ENCODE peak calls at places on chromosomes 13 and 19, in ten cellular contexts. Q is DND-41, O is transverse colon, S is heart right ventricle, C is right cardiac atrium, E is SK-N-SH, T is K562, H is ascending aorta, L is psoas muscle, P is breast epithelium. D is an unnamed sample. For H3K4me1, the result is how much of the 10 kb centered on the place peaks cover.

GRCh38 chr13:109567315-109567714 is 219.1 kb downstream of the IRS2 start:
- DNase-seq in Q (no peak), O (no peak), S (no peak), C (no peak), E (no peak), T (no peak), H (no peak), L (no peak), P (no peak), D (no peak)

GRCh38 chr19:30523791-30524190 is 151.6 kb downstream of the ZNF536 start:
- DNase-seq in Q (no peak), O (no peak), S (no peak), C (no peak), E (no peak), T (no peak), H (no peak), L (no peak), P (no peak), D (no peak)

GRCh38 chr19:33826521-33826920 is 29.9 kb downstream of the KCTD15 start:
- DNase-seq in Q (no peak), O (no peak), S (no peak), C (no peak), E (no peak), T (no peak), H (no peak), L (no peak), P (no peak), D (no peak)

GRCh38 chr19:19528721-19529490 is at the start of gene YJEFN3:
- DNase-seq in Q (no peak), O (no peak), S (peak), C (no peak), E (peak), T (no peak), H (no peak), L (no peak), P (no peak), D (no peak)

GRCh38 chr13:85277753-85278152 is 521.5 kb downstream of the SLITRK6 start:
- DNase-seq in Q (no peak), O (no peak), S (no peak), C (no peak), E (no peak), T (no peak), H (no peak), L (no peak), P (no peak), D (no peak)

GRCh38 chr13:108920137-108920536 is 290.7 kb downstream of the MYO16 start:
- DNase-seq in Q (no peak), O (no peak), S (no peak), C (no peak), E (no peak), T (no peak), H (no peak), L (no peak), P (no peak), D (no peak)

GRCh38 chr13:90645582-90645981 is 701.9 kb upstream of the MIR17HG start:
- DNase-seq in Q (no peak), O (no peak), S (no peak), C (no peak), E (no peak), T (no peak), H (no peak), L (no peak), P (no peak), D (no peak)

GRCh38 chr13:40194204-40194806 is 472.1 kb downstream of the FOXO1 start:
- DNase-seq in Q (no peak), O (no peak), S (no peak), C (peak), E (no peak), T (no peak), H (no peak), L (no peak), P (no peak), D (no peak)

GRCh38 chr13:52348983-52349780 is 56.8 kb downstream of the THSD1 start:
- DNase-seq in Q (no peak), O (no peak), S (no peak), C (no peak), E (no peak), T (no peak), H (no peak), L (no peak), P (no peak), D (no peak)

GRCh38 chr13:82298110-82298509 is 1584.2 kb downstream of the SLITRK1 start:
- DNase-seq in Q (no peak), O (no peak), S (no peak), C (no peak), E (no peak), T (no peak), H (no peak), L (no peak), P (no peak), D (no peak)

GRCh38 chr13:100209857-100210580 is 121.1 kb downstream of the PCCA start:
- DNase-seq in Q (no peak), O (no peak), S (no peak), C (no peak), E (no peak), T (no peak), H (no peak), L (no peak), P (no peak), D (no peak)
- H3K27ac ChIP-seq in Q (no peak), O (no peak), S (no peak), C (no peak), E (peak), T (no peak), H (no peak), L (no peak), P (no peak), D (no peak)

DNA sequence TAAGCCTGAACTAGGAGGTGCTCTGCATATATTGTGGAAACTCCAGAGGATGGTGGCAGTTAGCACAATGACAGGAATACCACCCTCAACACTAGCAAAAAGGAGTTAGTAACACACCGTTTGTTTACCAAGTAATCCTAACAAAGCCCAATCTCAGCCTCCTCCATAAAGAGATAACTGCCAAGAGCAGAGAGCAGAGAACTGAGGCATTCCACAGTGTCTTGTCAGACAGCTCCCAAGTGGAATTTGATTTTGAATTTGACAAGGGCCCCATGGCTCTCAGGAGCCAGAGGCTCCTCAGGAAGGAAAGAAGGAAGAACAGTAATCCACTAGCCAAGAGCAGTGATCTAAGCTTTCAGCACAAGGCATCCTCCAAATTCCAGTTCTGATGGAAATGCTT is 298.6 kb downstream of the DCLK1 start:
- DNase-seq in Q (no peak), O (no peak), S (no peak), C (no peak), E (no peak), T (no peak), H (no peak), L (no peak), P (no peak), D (no peak)
- H3K4me3 ChIP-seq in Q (no peak), O (no peak), S (no peak), C (no peak), E (no peak), T (no peak), H (no peak), L (no peak), P (no peak), D (no peak)

GRCh38 chr19:16611121-16611520 is 16.9 kb downstream of the MED26 start:
- DNase-seq in Q (no peak), O (no peak), S (no peak), C (no peak), E (no peak), T (no peak), H (no peak), L (peak), P (no peak), D (no peak)

GRCh38 chr19:16612631-16613030 is 15.4 kb downstream of the MED26 start:
- DNase-seq in Q (no peak), O (no peak), S (no peak), C (no peak), E (no peak), T (no peak), H (no peak), L (peak), P (no peak), D (no peak)

GRCh38 chr19:16614941-16615340 is 13.1 kb downstream of the MED26 start:
- DNase-seq in Q (no peak), O (no peak), S (no peak), C (no peak), E (no peak), T (no peak), H (no peak), L (no peak), P (no peak), D (no peak)

GRCh38 chr19:16615788-16616187 is 12.2 kb downstream of the MED26 start:
- DNase-seq in Q (no peak), O (no peak), S (no peak), C (no peak), E (peak), T (peak), H (no peak), L (no peak), P (no peak), D (no peak)

DNA sequence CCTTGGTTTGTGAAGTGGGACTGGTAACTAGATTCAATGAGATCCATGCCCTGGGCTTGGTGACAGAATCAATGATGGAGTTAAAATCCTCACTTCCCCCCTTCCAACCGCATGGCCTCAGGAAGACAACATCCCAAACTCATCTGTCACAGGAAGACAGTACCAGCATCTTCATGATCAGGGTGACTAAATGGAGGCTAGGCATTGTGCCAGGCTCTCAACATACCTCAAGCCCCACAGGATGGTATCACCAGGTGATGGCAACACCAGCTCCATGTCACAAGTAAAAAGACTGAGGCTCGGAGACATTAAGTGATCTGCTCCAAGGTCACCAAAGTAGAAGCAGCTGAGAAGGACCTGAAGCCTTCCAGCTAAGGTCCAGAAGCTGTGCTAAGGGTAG is 14.2 kb downstream of the MED26 start:
- DNase-seq in Q (no peak), O (no peak), S (no peak), C (no peak), E (no peak), T (no peak), H (no peak), L (peak), P (no peak), D (no peak)
- H3K4me1 ChIP-seq in Q (under half), O (under half), S (half or more), C (under half), E (under half), T (under half), H (under half), L (half or more), P (under half), D (under half)

DNA sequence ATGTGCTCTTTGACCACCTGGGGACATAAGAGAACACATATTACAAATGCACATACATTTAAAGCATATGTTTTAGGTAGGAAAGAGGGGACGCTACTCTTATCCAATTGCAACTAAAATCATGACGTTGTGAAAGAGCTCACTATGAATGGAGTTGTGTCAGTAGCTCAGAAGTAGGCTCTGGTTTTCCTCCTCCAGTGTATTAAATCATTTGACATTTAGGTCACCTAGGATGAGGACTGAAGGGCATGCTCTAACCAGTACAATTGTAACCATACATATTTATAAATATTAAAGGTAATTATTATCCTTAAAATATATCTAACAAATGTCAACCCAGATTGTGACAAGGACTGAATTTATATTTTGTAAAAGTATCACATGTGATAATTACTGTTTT is 389.0 kb downstream of the KLF12 start:
- DNase-seq in Q (no peak), O (no peak), S (no peak), C (no peak), E (no peak), T (no peak), H (no peak), L (no peak), P (no peak), D (no peak)
- H3K27ac ChIP-seq in Q (no peak), O (no peak), S (no peak), C (no peak), E (no peak), T (no peak), H (no peak), L (no peak), P (no peak), D (no peak)

GRCh38 chr13:23966221-23966690 is 69.0 kb upstream of the C1QTNF9B start:
- DNase-seq in Q (no peak), O (no peak), S (no peak), C (no peak), E (no peak), T (no peak), H (no peak), L (no peak), P (no peak), D (no peak)
- H3K4me3 ChIP-seq in Q (no peak), O (peak), S (peak), C (peak), E (no peak), T (no peak), H (no peak), L (no peak), P (peak), D (peak)

DNA sequence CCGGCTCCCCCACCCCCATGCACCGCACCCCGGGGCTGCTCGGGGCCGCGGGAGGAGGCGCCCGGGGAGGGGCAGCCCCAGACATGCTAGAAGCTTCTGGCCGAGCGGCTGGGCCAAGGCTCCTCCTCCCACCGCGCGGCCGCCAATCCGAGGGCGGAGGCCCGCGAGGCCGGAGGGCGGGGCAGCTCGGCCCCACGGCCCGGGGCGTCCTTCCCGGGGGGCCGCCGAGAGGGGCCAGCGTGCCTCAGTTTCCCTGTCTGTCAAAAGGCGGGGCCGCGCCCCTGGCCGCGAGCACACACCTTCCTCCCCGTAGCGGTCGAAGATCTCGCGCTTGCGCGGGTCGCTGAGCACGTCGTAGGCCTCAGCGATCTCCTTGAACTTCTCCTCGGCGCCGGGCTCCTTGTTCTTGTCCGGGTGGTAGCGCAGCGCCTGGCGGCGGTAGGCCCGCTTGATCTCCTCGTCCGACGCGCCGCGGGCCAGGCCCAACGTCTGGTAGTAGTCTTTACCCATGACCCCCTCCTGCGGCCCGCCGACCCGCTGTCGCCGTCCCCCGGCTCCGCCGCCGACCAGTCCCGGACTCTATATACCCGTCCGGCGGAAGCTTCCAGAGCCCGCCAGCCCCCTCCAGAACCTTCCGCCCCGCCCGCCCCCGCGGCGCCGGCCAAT is at the start of gene DNAJB1:
- DNase-seq in Q (no peak), O (peak), S (peak), C (peak), E (peak), T (peak), H (peak), L (peak), P (peak), D (peak)
- H3K4me1 ChIP-seq in Q (under half), O (under half), S (half or more), C (under half), E (under half), T (half or more), H (under half), L (under half), P (under half), D (half or more)

DNA sequence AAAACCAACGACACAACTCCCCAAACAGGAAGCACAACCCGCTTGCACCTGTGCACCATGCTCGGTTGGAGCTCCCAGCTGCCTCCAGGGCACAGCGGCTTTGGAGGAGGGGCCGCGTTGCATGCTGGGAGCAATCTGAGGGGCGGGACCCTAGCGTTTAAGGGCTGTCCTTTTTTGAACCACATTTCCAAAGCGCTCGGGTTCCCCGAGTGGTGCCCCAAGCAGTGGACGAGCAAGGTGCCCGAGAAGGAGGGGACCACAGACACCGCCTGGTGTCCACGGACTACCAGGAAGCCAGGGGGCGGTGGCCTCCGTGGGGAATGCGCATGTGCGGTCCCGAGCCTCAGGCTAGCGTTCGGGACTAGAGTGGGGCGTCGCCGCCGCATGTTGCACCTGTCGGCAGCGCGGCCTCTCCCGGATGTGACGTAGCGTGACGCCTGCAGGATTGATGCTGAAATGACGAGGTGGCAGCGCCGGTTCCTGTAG is 11.9 kb upstream of the ZNF57 start:
- DNase-seq in Q (peak), O (peak), S (peak), C (peak), E (no peak), T (no peak), H (no peak), L (peak), P (no peak), D (peak)
- H3K27ac ChIP-seq in Q (peak), O (no peak), S (no peak), C (no peak), E (no peak), T (no peak), H (no peak), L (no peak), P (no peak), D (no peak)

DNA sequence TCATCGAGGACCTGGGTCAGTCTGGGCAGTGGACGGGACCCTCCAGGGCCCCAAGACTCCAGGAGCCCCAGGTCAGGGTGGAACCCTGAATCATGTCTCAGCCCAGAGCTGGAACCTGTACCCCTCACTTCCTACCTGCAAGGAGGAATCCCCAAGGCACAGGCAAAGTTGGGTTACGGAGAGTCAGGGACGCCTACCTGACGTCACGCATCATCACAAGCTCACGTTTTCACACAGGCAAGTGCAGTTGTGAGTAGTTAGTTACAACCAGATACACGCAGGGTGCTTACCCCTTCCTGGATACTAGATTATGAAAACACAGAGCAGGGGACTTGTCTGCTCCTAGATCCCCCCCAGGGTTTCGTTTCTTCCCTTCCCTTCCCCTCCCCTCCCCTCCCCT is 1.9 kb downstream of the RETN start:
- DNase-seq in Q (no peak), O (no peak), S (no peak), C (no peak), E (no peak), T (no peak), H (no peak), L (no peak), P (no peak), D (no peak)
- H3K4me3 ChIP-seq in Q (no peak), O (no peak), S (no peak), C (no peak), E (no peak), T (no peak), H (no peak), L (no peak), P (no peak), D (no peak)

GRCh38 chr19:1130801-1131717 is 27.3 kb downstream of the GPX4 start:
- DNase-seq in Q (no peak), O (peak), S (no peak), C (no peak), E (no peak), T (no peak), H (no peak), L (no peak), P (no peak), D (peak)

GRCh38 chr19:1126984-1127760 is 23.4 kb downstream of the GPX4 start:
- DNase-seq in Q (no peak), O (no peak), S (no peak), C (no peak), E (no peak), T (no peak), H (no peak), L (no peak), P (no peak), D (no peak)

GRCh38 chr19:1128111-1128510 is 24.3 kb downstream of the GPX4 start:
- DNase-seq in Q (no peak), O (no peak), S (no peak), C (no peak), E (no peak), T (no peak), H (no peak), L (no peak), P (no peak), D (no peak)

GRCh38 chr19:1131718-1132552 is 28.1 kb downstream of the GPX4 start:
- DNase-seq in Q (peak), O (peak), S (peak), C (peak), E (no peak), T (peak), H (peak), L (peak), P (peak), D (peak)

GRCh38 chr19:1129535-1129934 is 25.7 kb downstream of the GPX4 start:
- DNase-seq in Q (no peak), O (no peak), S (no peak), C (no peak), E (no peak), T (no peak), H (no peak), L (no peak), P (no peak), D (no peak)
- H3K4me1 ChIP-seq in Q (under half), O (under half), S (under half), C (under half), E (under half), T (half or more), H (under half), L (under half), P (under half), D (under half)

D was measured in CD8-positive, alpha-beta memory T cell.